ENCODE peak calls at places on chromosomes 4 and X, in eight cellular contexts. Y is lower lobe of right lung, P is fibroblast of pulmonary artery, R is thyroid gland, U is neural progenitor cell, V is astrocyte of the cerebellum, Z is endothelial cell, T is nephron progenitor cell. X is an unnamed sample.

GRCh38 chr4:136476773-136477172 is 1055.5 kb downstream of the PCDH18 start:
- DNase-seq in V (no peak), Z (no peak), Y (no peak), U (no peak), R (no peak), T (no peak), P (no peak), X (no peak)

GRCh38 chr4:14877246-14878220 is 124.7 kb upstream of the CPEB2 start:
- DNase-seq in U (no peak), Z (peak), T (no peak), R (no peak), V (peak), P (peak), Y (no peak), X (no peak)

GRCh38 chr4:73822389-73822788 is 14.1 kb upstream of the CXCL6 start:
- DNase-seq in T (no peak), P (no peak), Z (no peak), U (no peak), R (no peak), Y (no peak), V (no peak), X (no peak)

GRCh38 chr4:38177792-38178665 is 217.8 kb downstream of the PTTG2 start:
- DNase-seq in U (no peak), R (peak), Y (peak), P (peak), V (no peak), Z (no peak), T (no peak), X (no peak)

GRCh38 chr4:87502580-87503238 is 26.5 kb downstream of the SPARCL1 start:
- DNase-seq in V (no peak), P (peak), U (no peak), R (no peak), T (no peak), Z (no peak), Y (no peak), X (no peak)

GRCh38 chrX:29913647-29914046 is 301.7 kb upstream of the MAGEB2 start:
- DNase-seq in U (no peak), V (no peak), T (no peak), Y (no peak), R (no peak), P (peak), Z (no peak), X (no peak)

GRCh38 chr4:182906786-182907185 is 10.4 kb downstream of the DCTD start:
- DNase-seq in P (no peak), T (no peak), V (no peak), Y (no peak), R (no peak), Z (no peak), U (no peak), X (no peak)

GRCh38 chrX:153387987-153388721 is 13.0 kb downstream of the PNMA6E start:
- DNase-seq in T (no peak), Y (no peak), V (no peak), P (no peak), R (no peak), U (no peak), Z (no peak), X (no peak)

GRCh38 chr4:173333658-173334084 is 487 bp downstream of the HMGB2 start:
- DNase-seq in V (no peak), T (peak), Y (peak), P (peak), U (peak), Z (peak), R (peak), X (peak)

DNA sequence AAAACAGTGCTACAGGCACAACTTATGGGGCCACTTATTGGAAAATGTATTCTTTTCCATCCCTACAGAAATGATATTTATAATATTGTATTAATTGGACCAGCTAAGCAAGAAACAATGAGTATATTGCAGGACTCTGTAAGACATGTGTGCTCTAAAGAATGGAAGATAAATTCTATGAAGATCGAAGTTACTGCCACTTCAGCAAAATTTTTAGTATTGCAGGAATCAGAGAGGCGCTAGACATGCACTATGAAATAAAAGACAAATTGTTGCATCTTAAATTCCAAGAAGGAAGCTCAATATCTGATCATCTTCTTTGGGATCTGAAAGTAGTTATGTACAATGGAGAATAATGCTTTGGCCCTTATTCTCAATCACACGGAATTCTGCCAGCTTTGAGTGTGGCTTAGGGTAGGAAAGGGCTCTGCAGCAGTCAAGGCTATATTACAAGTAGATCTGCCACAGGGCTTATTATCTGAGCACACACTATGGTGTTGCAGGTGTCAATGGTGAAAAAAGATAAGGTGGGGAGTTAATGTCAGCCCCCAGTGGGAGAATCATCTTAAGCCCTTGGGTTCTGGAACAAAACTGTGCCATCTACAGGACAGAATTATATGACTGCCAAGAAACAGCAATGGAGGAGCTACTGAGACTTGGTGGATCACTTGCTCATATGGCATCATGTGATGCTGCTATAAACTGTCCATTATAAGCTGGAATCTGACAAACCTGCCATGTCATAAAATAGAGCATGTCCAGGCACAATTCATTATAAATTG is 334.0 kb upstream of the NDST3 start:
- DNase-seq in R (no peak), U (no peak), P (no peak), Y (no peak), Z (no peak), T (no peak), V (no peak), X (no peak)
- TF ChIP-seq CTCF in R (no peak), U (peak), P (no peak), Y (no peak), Z (peak), T (peak), V (no peak), X (peak)

GRCh38 chr4:26052663-26053534 is 138.9 kb downstream of the SMIM20 start:
- DNase-seq in U (no peak), V (no peak), Z (no peak), R (no peak), Y (no peak), T (no peak), P (no peak), X (no peak)
- TF ChIP-seq CTCF in U (no peak), V (no peak), Z (no peak), R (no peak), Y (no peak), T (no peak), P (no peak), X (no peak)

DNA sequence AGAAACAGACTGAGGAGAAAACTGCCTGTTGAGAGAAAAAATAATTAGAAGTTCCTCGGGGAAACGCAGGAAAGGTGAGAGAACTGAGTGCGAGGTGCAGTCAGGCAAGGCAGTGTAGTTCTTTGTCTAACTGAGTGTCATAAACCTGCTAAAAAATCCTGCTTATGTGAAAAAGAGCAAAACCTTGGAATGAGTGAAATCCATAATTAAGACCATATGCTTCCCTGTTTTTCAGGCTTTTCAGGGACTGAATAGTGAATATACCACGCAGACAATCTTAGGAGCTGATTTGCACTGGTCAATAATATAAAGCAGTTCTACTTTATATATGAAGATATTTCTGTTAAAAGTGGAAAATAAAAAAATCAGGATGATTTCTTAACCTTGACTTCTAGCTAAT is 104.9 kb downstream of the RASGEF1B start:
- DNase-seq in R (no peak), V (no peak), U (no peak), P (no peak), T (no peak), Z (no peak), Y (no peak), X (no peak)
- TF ChIP-seq CTCF in R (no peak), V (no peak), U (no peak), P (no peak), T (no peak), Z (no peak), Y (no peak), X (no peak)

DNA sequence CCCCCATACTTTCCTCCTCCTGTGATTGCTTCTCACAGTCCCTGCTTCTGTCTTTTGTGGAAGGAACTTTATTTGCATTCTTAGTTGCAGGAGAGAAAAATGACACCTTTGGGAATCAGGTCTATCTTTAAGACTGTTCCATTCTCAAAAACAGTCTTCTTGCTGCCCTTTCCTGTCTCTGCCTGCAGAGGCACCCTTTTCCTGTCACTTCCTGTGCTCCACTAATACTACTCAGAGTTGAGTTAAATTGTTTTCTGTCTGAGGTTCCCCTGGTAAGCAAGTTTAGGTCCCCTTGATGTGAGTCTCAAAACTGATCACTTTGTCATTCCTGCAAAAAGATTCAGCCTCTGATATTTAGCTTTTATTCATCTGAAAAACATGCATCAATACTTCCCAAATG is 208.8 kb upstream of the CLNK start:
- DNase-seq in U (peak), Y (no peak), V (no peak), R (no peak), Z (no peak), T (peak), P (no peak), X (peak)
- TF ChIP-seq CTCF in U (peak), Y (peak), V (peak), R (no peak), Z (no peak), T (peak), P (peak), X (peak)

GRCh38 chr4:82638479-82638878 is 76.7 kb upstream of the TMEM150C start:
- DNase-seq in R (no peak), V (no peak), U (no peak), Z (no peak), T (no peak), P (no peak), Y (no peak), X (no peak)
- TF ChIP-seq CTCF in R (no peak), V (no peak), U (no peak), Z (no peak), T (no peak), P (no peak), Y (no peak), X (no peak)

GRCh38 chrX:133250184-133251080 is 32.3 kb upstream of the TFDP3 start:
- DNase-seq in Y (no peak), P (no peak), V (no peak), Z (no peak), R (no peak), T (no peak), U (peak), X (no peak)

GRCh38 chrX:133254666-133255065 is 36.5 kb upstream of the TFDP3 start:
- DNase-seq in T (no peak), P (no peak), U (no peak), Z (no peak), R (no peak), V (no peak), Y (no peak), X (no peak)

GRCh38 chrX:133248177-133248576 is 30.0 kb upstream of the TFDP3 start:
- DNase-seq in P (no peak), Z (no peak), T (no peak), V (no peak), R (peak), U (no peak), Y (no peak), X (no peak)

GRCh38 chrX:133246921-133247320 is 28.8 kb upstream of the TFDP3 start:
- DNase-seq in U (no peak), T (no peak), Z (no peak), R (no peak), V (no peak), Y (no peak), P (no peak), X (no peak)

GRCh38 chrX:133249659-133250058 is 31.5 kb upstream of the TFDP3 start:
- DNase-seq in V (no peak), P (peak), Z (no peak), T (no peak), R (no peak), Y (no peak), U (no peak), X (no peak)
- TF ChIP-seq CTCF in V (peak), P (no peak), Z (no peak), T (no peak), R (peak), Y (no peak), U (no peak), X (no peak)

GRCh38 chr4:21879187-21879586 is 69.4 kb downstream of the KCNIP4 start:
- DNase-seq in U (peak), V (no peak), Z (peak), R (no peak), T (no peak), Y (no peak), P (peak), X (peak)
- TF ChIP-seq CTCF in U (peak), V (no peak), Z (no peak), R (no peak), T (no peak), Y (no peak), P (peak), X (no peak)

DNA sequence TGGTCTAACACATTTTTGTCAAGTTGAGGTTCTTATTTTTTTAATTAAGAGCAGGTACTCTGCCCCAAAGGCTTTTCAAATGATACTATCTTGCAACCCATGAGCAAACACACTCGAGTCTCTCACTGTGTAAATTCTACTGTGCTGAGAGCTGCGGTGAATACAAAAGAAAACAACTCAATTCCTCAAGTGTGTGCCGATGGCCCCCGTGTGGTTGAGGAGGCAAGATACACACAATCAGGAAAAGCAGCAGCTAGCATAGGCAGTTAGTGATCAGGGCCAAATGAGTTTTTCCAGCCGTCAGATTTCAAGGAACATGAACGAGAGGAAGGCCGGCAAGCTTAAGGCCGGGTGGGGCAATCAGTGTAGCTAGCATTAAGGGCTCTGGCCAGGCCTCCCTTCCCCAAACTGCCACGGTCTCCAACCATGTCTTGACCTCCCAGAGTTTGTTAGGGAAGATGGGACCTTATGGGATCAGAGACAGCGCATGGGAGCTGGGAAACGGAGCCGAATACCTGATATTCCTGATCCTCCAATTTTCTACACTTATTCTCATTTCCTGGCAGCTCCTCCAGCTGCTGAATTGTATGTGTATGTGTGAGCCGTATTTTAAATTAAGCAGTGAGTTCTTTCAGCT is 59.7 kb downstream of the RTL9 start:
- DNase-seq in P (peak), Y (peak), R (peak), V (peak), U (peak), T (peak), Z (peak), X (peak)
- TF ChIP-seq CTCF in P (peak), Y (peak), R (peak), V (peak), U (peak), T (peak), Z (peak), X (peak)

GRCh38 chrX:70496491-70496890 is 51.9 kb downstream of the DLG3 start:
- DNase-seq in U (no peak), R (no peak), T (no peak), Z (no peak), Y (no peak), V (no peak), P (no peak), X (no peak)
- TF ChIP-seq CTCF in U (no peak), R (no peak), T (no peak), Z (no peak), Y (no peak), V (no peak), P (no peak), X (no peak)

X was measured in glutamatergic neuron.